ENCODE peak calls at places on chromosomes 6 and 20, in six cellular contexts. One of them, this sample, is unnamed. For H3K4me1, the result is how much of the 10 kb centered on the place peaks cover.

GRCh38 chr6:157967486-157967885 is 14.2 kb upstream of the SYNJ2 start:
- DNase-seq in endodermal cell: peak
- DNase-seq in H9: no peak
- DNase-seq in heart right ventricle: no peak
- DNase-seq in tibial artery: no peak
- DNase-seq in neural progenitor cell: no peak
- DNase-seq in this sample: no peak

GRCh38 chr6:162409986-162410715 is 317.4 kb downstream of the PRKN start:
- DNase-seq in endodermal cell: peak
- DNase-seq in H9: no peak
- DNase-seq in heart right ventricle: no peak
- DNase-seq in tibial artery: no peak
- DNase-seq in neural progenitor cell: peak
- DNase-seq in this sample: no peak

GRCh38 chr20:3541887-3542721 is 71.3 kb downstream of the ATRN start:
- DNase-seq in endodermal cell: no peak
- DNase-seq in H9: no peak
- DNase-seq in heart right ventricle: no peak
- DNase-seq in tibial artery: no peak
- DNase-seq in neural progenitor cell: no peak
- DNase-seq in this sample: peak

GRCh38 chr20:54431545-54431944 is 43.8 kb upstream of the DOK5 start:
- DNase-seq in endodermal cell: no peak
- DNase-seq in H9: no peak
- DNase-seq in heart right ventricle: no peak
- DNase-seq in tibial artery: no peak
- DNase-seq in neural progenitor cell: no peak
- DNase-seq in this sample: peak

GRCh38 chr20:41078329-41078728 is 49.7 kb downstream of the TOP1 start:
- DNase-seq in endodermal cell: no peak
- DNase-seq in H9: no peak
- DNase-seq in heart right ventricle: no peak
- DNase-seq in tibial artery: no peak
- DNase-seq in neural progenitor cell: peak
- DNase-seq in this sample: peak

GRCh38 chr6:36682328-36683144 is 4.0 kb downstream of the CDKN1A start:
- DNase-seq in endodermal cell: no peak
- DNase-seq in H9: peak
- DNase-seq in heart right ventricle: peak
- DNase-seq in tibial artery: peak
- DNase-seq in neural progenitor cell: no peak
- DNase-seq in this sample: peak

GRCh38 chr20:63116412-63117106 is 99.4 kb downstream of the YTHDF1 start:
- DNase-seq in endodermal cell: peak
- DNase-seq in H9: peak
- DNase-seq in heart right ventricle: peak
- DNase-seq in tibial artery: no peak
- DNase-seq in neural progenitor cell: peak
- DNase-seq in this sample: no peak

GRCh38 chr6:138291036-138291848 is 73.0 kb upstream of the PBOV1 start:
- DNase-seq in endodermal cell: peak
- DNase-seq in H9: no peak
- DNase-seq in heart right ventricle: no peak
- DNase-seq in tibial artery: no peak
- DNase-seq in neural progenitor cell: peak
- DNase-seq in this sample: no peak

GRCh38 chr20:35296101-35296554 is 3.9 kb upstream of the FAM83C start:
- DNase-seq in endodermal cell: no peak
- DNase-seq in H9: no peak
- DNase-seq in heart right ventricle: no peak
- DNase-seq in tibial artery: no peak
- DNase-seq in neural progenitor cell: no peak
- DNase-seq in this sample: no peak

GRCh38 chr20:35820715-35821114 is 48.9 kb downstream of the PHF20 start:
- DNase-seq in endodermal cell: no peak
- DNase-seq in H9: no peak
- DNase-seq in heart right ventricle: no peak
- DNase-seq in tibial artery: no peak
- DNase-seq in neural progenitor cell: no peak
- DNase-seq in this sample: no peak

GRCh38 chr6:138601128-138601527 is 101.8 kb upstream of the NHSL1 start:
- DNase-seq in endodermal cell: no peak
- DNase-seq in H9: no peak
- DNase-seq in heart right ventricle: no peak
- DNase-seq in tibial artery: no peak
- DNase-seq in neural progenitor cell: no peak
- DNase-seq in this sample: no peak

GRCh38 chr6:142605922-142606321 is 304.1 kb downstream of the ADGRG6 start:
- DNase-seq in endodermal cell: no peak
- DNase-seq in H9: no peak
- DNase-seq in heart right ventricle: no peak
- DNase-seq in tibial artery: no peak
- DNase-seq in neural progenitor cell: no peak
- DNase-seq in this sample: no peak

GRCh38 chr6:149499066-149499465 is 14.3 kb upstream of the ZC3H12D start:
- DNase-seq in endodermal cell: no peak
- DNase-seq in H9: no peak
- DNase-seq in heart right ventricle: no peak
- DNase-seq in tibial artery: no peak
- DNase-seq in neural progenitor cell: no peak
- DNase-seq in this sample: no peak

GRCh38 chr20:49938173-49939163 is 2.3 kb downstream of the RNF114 start:
- DNase-seq in endodermal cell: no peak
- DNase-seq in H9: no peak
- DNase-seq in heart right ventricle: peak
- DNase-seq in tibial artery: peak
- DNase-seq in neural progenitor cell: no peak
- DNase-seq in this sample: peak

GRCh38 chr20:59939052-59939878 is 840 bp downstream of the PPP1R3D start:
- DNase-seq in endodermal cell: peak
- DNase-seq in H9: peak
- DNase-seq in heart right ventricle: peak
- DNase-seq in tibial artery: peak
- DNase-seq in neural progenitor cell: peak
- DNase-seq in this sample: peak

GRCh38 chr20:34916774-34917354 is 38.7 kb downstream of the GSS start:
- DNase-seq in endodermal cell: no peak
- DNase-seq in H9: no peak
- DNase-seq in heart right ventricle: no peak
- DNase-seq in tibial artery: no peak
- DNase-seq in neural progenitor cell: no peak
- DNase-seq in this sample: no peak

GRCh38 chr6:160462551-160463109 is 114.5 kb downstream of the SLC22A3 start:
- DNase-seq in endodermal cell: no peak
- DNase-seq in H9: no peak
- DNase-seq in heart right ventricle: no peak
- DNase-seq in tibial artery: no peak
- DNase-seq in neural progenitor cell: no peak
- DNase-seq in this sample: peak

GRCh38 chr6:250676-251075 is 41.6 kb upstream of the DUSP22 start:
- DNase-seq in endodermal cell: no peak
- DNase-seq in H9: no peak
- DNase-seq in heart right ventricle: no peak
- DNase-seq in tibial artery: no peak
- DNase-seq in neural progenitor cell: no peak
- DNase-seq in this sample: no peak

GRCh38 chr6:157148391-157149323 is 174.7 kb downstream of the TMEM242 start:
- DNase-seq in endodermal cell: no peak
- DNase-seq in H9: no peak
- DNase-seq in heart right ventricle: peak
- DNase-seq in tibial artery: peak
- DNase-seq in neural progenitor cell: no peak
- DNase-seq in this sample: peak

GRCh38 chr6:47247227-47247797 is 62.4 kb downstream of the TNFRSF21 start:
- DNase-seq in endodermal cell: no peak
- DNase-seq in H9: no peak
- DNase-seq in heart right ventricle: no peak
- DNase-seq in tibial artery: no peak
- DNase-seq in neural progenitor cell: no peak
- DNase-seq in this sample: no peak

GRCh38 chr20:15654208-15654649 is 919.0 kb downstream of the KIF16B start:
- DNase-seq in endodermal cell: peak
- DNase-seq in H9: peak
- DNase-seq in heart right ventricle: no peak
- DNase-seq in tibial artery: no peak
- DNase-seq in neural progenitor cell: peak
- DNase-seq in this sample: peak

GRCh38 chr6:4055420-4056041 is 23.4 kb downstream of the FAM217A start:
- DNase-seq in endodermal cell: no peak
- DNase-seq in H9: no peak
- DNase-seq in heart right ventricle: no peak
- DNase-seq in tibial artery: no peak
- DNase-seq in neural progenitor cell: no peak
- DNase-seq in this sample: peak

GRCh38 chr6:44001318-44001868 is 125.9 kb downstream of the MRPL14 start:
- DNase-seq in endodermal cell: peak
- DNase-seq in H9: peak
- DNase-seq in heart right ventricle: no peak
- DNase-seq in tibial artery: peak
- DNase-seq in neural progenitor cell: peak
- DNase-seq in this sample: no peak

GRCh38 chr6:132464538-132465256 is 48.2 kb downstream of the STX7 start:
- DNase-seq in endodermal cell: peak
- DNase-seq in H9: no peak
- DNase-seq in heart right ventricle: no peak
- DNase-seq in tibial artery: no peak
- DNase-seq in neural progenitor cell: no peak
- DNase-seq in this sample: no peak

GRCh38 chr20:10920396-10920795 is 246.6 kb upstream of the JAG1 start:
- DNase-seq in endodermal cell: no peak
- DNase-seq in H9: no peak
- DNase-seq in heart right ventricle: no peak
- DNase-seq in tibial artery: no peak
- DNase-seq in neural progenitor cell: no peak
- DNase-seq in this sample: no peak

GRCh38 chr6:3471286-3471685 is 14.4 kb upstream of the SLC22A23 start:
- DNase-seq in endodermal cell: no peak
- DNase-seq in H9: no peak
- DNase-seq in heart right ventricle: no peak
- DNase-seq in tibial artery: no peak
- DNase-seq in neural progenitor cell: no peak
- DNase-seq in this sample: peak

GRCh38 chr20:48132834-48133233 is 347.6 kb upstream of the SULF2 start:
- DNase-seq in endodermal cell: no peak
- DNase-seq in H9: no peak
- DNase-seq in heart right ventricle: no peak
- DNase-seq in tibial artery: no peak
- DNase-seq in neural progenitor cell: no peak
- DNase-seq in this sample: no peak

GRCh38 chr6:134317471-134318131 is at the start of gene SGK1:
- DNase-seq in endodermal cell: peak
- DNase-seq in H9: peak
- DNase-seq in heart right ventricle: no peak
- DNase-seq in tibial artery: no peak
- DNase-seq in neural progenitor cell: peak
- DNase-seq in this sample: no peak

GRCh38 chr6:168929871-168930450 is 323.7 kb downstream of the THBS2 start:
- DNase-seq in endodermal cell: no peak
- DNase-seq in H9: no peak
- DNase-seq in heart right ventricle: no peak
- DNase-seq in tibial artery: no peak
- DNase-seq in neural progenitor cell: no peak
- DNase-seq in this sample: no peak

GRCh38 chr6:108744996-108745395 is 103.2 kb upstream of the ARMC2 start:
- DNase-seq in endodermal cell: peak
- DNase-seq in H9: no peak
- DNase-seq in heart right ventricle: no peak
- DNase-seq in tibial artery: no peak
- DNase-seq in neural progenitor cell: no peak
- DNase-seq in this sample: no peak
- H3K4me1 ChIP-seq in endodermal cell: under half
- H3K4me1 ChIP-seq in H9: under half
- H3K4me1 ChIP-seq in heart right ventricle: under half
- H3K4me1 ChIP-seq in tibial artery: half or more
- H3K4me1 ChIP-seq in neural progenitor cell: under half
- H3K4me1 ChIP-seq in this sample: half or more

GRCh38 chr20:20732641-20733040 is 20.2 kb upstream of the RALGAPA2 start:
- DNase-seq in endodermal cell: no peak
- DNase-seq in H9: no peak
- DNase-seq in heart right ventricle: no peak
- DNase-seq in tibial artery: no peak
- DNase-seq in neural progenitor cell: no peak
- DNase-seq in this sample: no peak

GRCh38 chr20:20733943-20734342 is 21.5 kb upstream of the RALGAPA2 start:
- DNase-seq in endodermal cell: no peak
- DNase-seq in H9: no peak
- DNase-seq in heart right ventricle: no peak
- DNase-seq in tibial artery: no peak
- DNase-seq in neural progenitor cell: no peak
- DNase-seq in this sample: no peak

GRCh38 chr20:20734475-20734948 is 22.1 kb upstream of the RALGAPA2 start:
- DNase-seq in endodermal cell: no peak
- DNase-seq in H9: no peak
- DNase-seq in heart right ventricle: no peak
- DNase-seq in tibial artery: no peak
- DNase-seq in neural progenitor cell: peak
- DNase-seq in this sample: no peak

GRCh38 chr20:20737158-20737557 is 24.7 kb upstream of the RALGAPA2 start:
- DNase-seq in endodermal cell: no peak
- DNase-seq in H9: no peak
- DNase-seq in heart right ventricle: no peak
- DNase-seq in tibial artery: no peak
- DNase-seq in neural progenitor cell: no peak
- DNase-seq in this sample: no peak

DNA sequence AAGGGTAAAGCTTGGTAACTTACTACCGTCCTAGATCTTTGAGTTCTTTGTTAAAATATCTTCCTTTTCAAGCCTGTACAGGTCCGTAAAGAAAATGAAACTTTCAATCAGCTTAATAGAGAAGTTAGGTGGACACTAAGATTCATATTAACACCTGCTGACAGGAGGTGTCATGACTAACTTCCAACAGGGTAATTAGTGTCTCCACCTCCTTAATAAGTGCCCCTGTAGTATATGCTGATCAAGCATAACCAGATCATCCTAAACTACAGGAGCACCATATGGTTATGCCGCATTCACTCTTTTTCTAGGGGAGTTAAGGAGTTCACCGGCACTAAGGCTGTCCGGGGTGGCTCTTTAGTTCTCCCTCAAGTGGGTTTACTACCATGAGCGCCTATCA is 23.9 kb upstream of the RALGAPA2 start:
- DNase-seq in endodermal cell: no peak
- DNase-seq in H9: no peak
- DNase-seq in heart right ventricle: no peak
- DNase-seq in tibial artery: no peak
- DNase-seq in neural progenitor cell: no peak
- DNase-seq in this sample: no peak
- H3K4me1 ChIP-seq in endodermal cell: under half
- H3K4me1 ChIP-seq in H9: under half
- H3K4me1 ChIP-seq in heart right ventricle: under half
- H3K4me1 ChIP-seq in tibial artery: under half
- H3K4me1 ChIP-seq in neural progenitor cell: under half
- H3K4me1 ChIP-seq in this sample: under half

GRCh38 chr6:5670381-5670780 is 336.3 kb downstream of the NRN1 start:
- DNase-seq in endodermal cell: no peak
- DNase-seq in H9: no peak
- DNase-seq in heart right ventricle: no peak
- DNase-seq in tibial artery: no peak
- DNase-seq in neural progenitor cell: no peak
- DNase-seq in this sample: no peak
- H3K4me1 ChIP-seq in endodermal cell: under half
- H3K4me1 ChIP-seq in H9: under half
- H3K4me1 ChIP-seq in heart right ventricle: under half
- H3K4me1 ChIP-seq in tibial artery: under half
- H3K4me1 ChIP-seq in neural progenitor cell: under half
- H3K4me1 ChIP-seq in this sample: under half

GRCh38 chr6:42120895-42121865 is 21.2 kb downstream of the C6orf132 start:
- DNase-seq in endodermal cell: no peak
- DNase-seq in H9: no peak
- DNase-seq in heart right ventricle: no peak
- DNase-seq in tibial artery: no peak
- DNase-seq in neural progenitor cell: no peak
- DNase-seq in this sample: no peak
- H3K4me1 ChIP-seq in endodermal cell: under half
- H3K4me1 ChIP-seq in H9: under half
- H3K4me1 ChIP-seq in heart right ventricle: under half
- H3K4me1 ChIP-seq in tibial artery: under half
- H3K4me1 ChIP-seq in neural progenitor cell: under half
- H3K4me1 ChIP-seq in this sample: under half

This sample was measured in body of pancreas.